ENCODE peak calls at places on chromosome 19, in seven cellular contexts. One of them, this sample, is unnamed.

GRCh38 chr19:42191855-42192254 is 25.6 kb downstream of the DEDD2 start:
- DNase-seq in neuronal stem cell: no peak
- DNase-seq in neural progenitor cell: no peak
- DNase-seq in hepatocyte: peak; percentile 85
- DNase-seq in GM23338: no peak
- DNase-seq in GM23248: peak; percentile 85
- DNase-seq in PC-3: peak; percentile 96
- DNase-seq in this sample: peak; percentile 60

GRCh38 chr19:3897936-3898335 is 17.5 kb downstream of the ATCAY start:
- DNase-seq in GM23248: no peak
- DNase-seq in PC-3: no peak
- DNase-seq in neuronal stem cell: no peak
- DNase-seq in neural progenitor cell: no peak
- DNase-seq in hepatocyte: no peak
- DNase-seq in GM23338: no peak
- DNase-seq in this sample: no peak

GRCh38 chr19:18995804-18996241 is 37.5 kb downstream of the SUGP2 start:
- DNase-seq in PC-3: peak; percentile 70
- DNase-seq in GM23338: peak; percentile 93
- DNase-seq in neuronal stem cell: peak; percentile 38
- DNase-seq in hepatocyte: peak; percentile 82
- DNase-seq in GM23248: peak; percentile 98
- DNase-seq in neural progenitor cell: peak; percentile 89
- DNase-seq in this sample: peak; percentile 89

GRCh38 chr19:45091031-45091918 is 1.7 kb upstream of the PPP1R37 start:
- DNase-seq in GM23248: peak; percentile 99
- DNase-seq in neuronal stem cell: peak; percentile 99
- DNase-seq in GM23338: peak; percentile 100
- DNase-seq in PC-3: peak; percentile 97
- DNase-seq in neural progenitor cell: peak; percentile 100
- DNase-seq in hepatocyte: peak; percentile 99
- DNase-seq in this sample: peak; percentile 97

GRCh38 chr19:11738746-11739620 is at the start of gene ZNF823:
- DNase-seq in neuronal stem cell: peak; percentile 99
- DNase-seq in neural progenitor cell: peak; percentile 99
- DNase-seq in hepatocyte: peak; percentile 99
- DNase-seq in PC-3: peak; percentile 100
- DNase-seq in GM23248: peak; percentile 98
- DNase-seq in GM23338: peak; percentile 100
- DNase-seq in this sample: peak; percentile 94

GRCh38 chr19:16889429-16889882 is 657 bp downstream of the F2RL3 start:
- DNase-seq in GM23338: no peak
- DNase-seq in neuronal stem cell: no peak
- DNase-seq in hepatocyte: no peak
- DNase-seq in neural progenitor cell: no peak
- DNase-seq in GM23248: no peak
- DNase-seq in PC-3: peak; percentile 26
- DNase-seq in this sample: no peak

GRCh38 chr19:39428309-39429112 is 7.2 kb downstream of the RPS16 start:
- DNase-seq in GM23248: peak; percentile 85
- DNase-seq in hepatocyte: peak; percentile 86
- DNase-seq in neural progenitor cell: peak; percentile 91
- DNase-seq in neuronal stem cell: peak; percentile 72
- DNase-seq in GM23338: peak; percentile 98
- DNase-seq in PC-3: no peak
- DNase-seq in this sample: peak; percentile 91

GRCh38 chr19:9917322-9917721 is 19.0 kb downstream of the OLFM2 start:
- DNase-seq in neuronal stem cell: no peak
- DNase-seq in hepatocyte: peak; percentile 39
- DNase-seq in GM23338: peak; percentile 91
- DNase-seq in PC-3: peak; percentile 85
- DNase-seq in GM23248: peak; percentile 82
- DNase-seq in neural progenitor cell: peak; percentile 71
- DNase-seq in this sample: no peak

GRCh38 chr19:31105761-31106160 is 243.5 kb downstream of the TSHZ3 start:
- DNase-seq in neural progenitor cell: no peak
- DNase-seq in hepatocyte: no peak
- DNase-seq in neuronal stem cell: no peak
- DNase-seq in GM23338: peak; percentile 62
- DNase-seq in GM23248: no peak
- DNase-seq in PC-3: no peak
- DNase-seq in this sample: no peak

GRCh38 chr19:48036765-48037164 is 7.1 kb downstream of the CABP5 start:
- DNase-seq in neuronal stem cell: no peak
- DNase-seq in GM23338: no peak
- DNase-seq in PC-3: no peak
- DNase-seq in hepatocyte: no peak
- DNase-seq in GM23248: no peak
- DNase-seq in neural progenitor cell: no peak
- DNase-seq in this sample: no peak

GRCh38 chr19:5621945-5622464 is 571 bp downstream of the SAFB2 start:
- DNase-seq in hepatocyte: peak; percentile 38
- DNase-seq in GM23338: peak; percentile 21
- DNase-seq in GM23248: peak; percentile 60
- DNase-seq in PC-3: peak; percentile 42
- DNase-seq in neural progenitor cell: peak; percentile 29
- DNase-seq in neuronal stem cell: no peak
- DNase-seq in this sample: no peak

GRCh38 chr19:7489609-7490044 is 792 bp upstream of the PEX11G start:
- DNase-seq in neural progenitor cell: peak; percentile 13
- DNase-seq in PC-3: no peak
- DNase-seq in GM23338: peak; percentile 34
- DNase-seq in GM23248: no peak
- DNase-seq in neuronal stem cell: no peak
- DNase-seq in hepatocyte: peak; percentile 60
- DNase-seq in this sample: no peak
- H2AFZ ChIP-seq in neural progenitor cell: peak overlapping the region; percentile 44
- H2AFZ ChIP-seq in PC-3: peak overlapping the region; percentile 96
- H2AFZ ChIP-seq in GM23338: peak overlapping the region; percentile 64
- H2AFZ ChIP-seq in GM23248: peak overlapping the region; percentile 98
- H2AFZ ChIP-seq in neuronal stem cell: no peak overlapping the region
- H2AFZ ChIP-seq in hepatocyte: peak overlapping the region; percentile 66
- H2AFZ ChIP-seq in this sample: peak overlapping the region; percentile 99

GRCh38 chr19:738509-739128 is 12.3 kb upstream of the MISP start:
- DNase-seq in neural progenitor cell: no peak
- DNase-seq in PC-3: no peak
- DNase-seq in GM23338: no peak
- DNase-seq in GM23248: no peak
- DNase-seq in hepatocyte: peak; percentile 83
- DNase-seq in neuronal stem cell: no peak
- DNase-seq in this sample: no peak

GRCh38 chr19:737591-738093 is 13.3 kb upstream of the MISP start:
- DNase-seq in GM23338: peak; percentile 87
- DNase-seq in neuronal stem cell: no peak
- DNase-seq in hepatocyte: peak; percentile 64
- DNase-seq in GM23248: peak; percentile 60
- DNase-seq in PC-3: peak; percentile 48
- DNase-seq in neural progenitor cell: peak; percentile 63
- DNase-seq in this sample: no peak

GRCh38 chr19:742540-743075 is 8.3 kb upstream of the MISP start:
- DNase-seq in GM23338: no peak
- DNase-seq in neuronal stem cell: no peak
- DNase-seq in hepatocyte: no peak
- DNase-seq in GM23248: no peak
- DNase-seq in neural progenitor cell: no peak
- DNase-seq in PC-3: no peak
- DNase-seq in this sample: no peak

GRCh38 chr19:741506-742131 is 9.3 kb upstream of the MISP start:
- DNase-seq in neuronal stem cell: no peak
- DNase-seq in neural progenitor cell: peak; percentile 70
- DNase-seq in PC-3: peak; percentile 18
- DNase-seq in GM23338: peak; percentile 90
- DNase-seq in GM23248: no peak
- DNase-seq in hepatocyte: no peak
- DNase-seq in this sample: no peak

GRCh38 chr19:739998-740715 is 10.8 kb upstream of the MISP start:
- DNase-seq in neuronal stem cell: no peak
- DNase-seq in PC-3: no peak
- DNase-seq in neural progenitor cell: no peak
- DNase-seq in hepatocyte: no peak
- DNase-seq in GM23338: no peak
- DNase-seq in GM23248: no peak
- DNase-seq in this sample: no peak
- H2AFZ ChIP-seq in neuronal stem cell: no peak overlapping the region
- H2AFZ ChIP-seq in PC-3: no peak overlapping the region
- H2AFZ ChIP-seq in neural progenitor cell: no peak overlapping the region
- H2AFZ ChIP-seq in hepatocyte: no peak overlapping the region
- H2AFZ ChIP-seq in GM23338: no peak overlapping the region
- H2AFZ ChIP-seq in GM23248: no peak overlapping the region
- H2AFZ ChIP-seq in this sample: no peak overlapping the region

GRCh38 chr19:2487090-2487489 is 11.2 kb downstream of the GADD45B start:
- DNase-seq in PC-3: no peak
- DNase-seq in neuronal stem cell: no peak
- DNase-seq in neural progenitor cell: no peak
- DNase-seq in GM23248: no peak
- DNase-seq in GM23338: no peak
- DNase-seq in hepatocyte: no peak
- DNase-seq in this sample: no peak

GRCh38 chr19:2488942-2489731 is 13.2 kb downstream of the GADD45B start:
- DNase-seq in neuronal stem cell: no peak
- DNase-seq in hepatocyte: peak; percentile 83
- DNase-seq in PC-3: peak; percentile 54
- DNase-seq in neural progenitor cell: peak; percentile 85
- DNase-seq in GM23338: peak; percentile 75
- DNase-seq in GM23248: peak; percentile 82
- DNase-seq in this sample: no peak

GRCh38 chr19:2487780-2488330 is 11.9 kb downstream of the GADD45B start:
- DNase-seq in neural progenitor cell: no peak
- DNase-seq in PC-3: no peak
- DNase-seq in GM23248: no peak
- DNase-seq in hepatocyte: no peak
- DNase-seq in neuronal stem cell: no peak
- DNase-seq in GM23338: no peak
- DNase-seq in this sample: no peak

GRCh38 chr19:2490659-2491058 is 14.7 kb downstream of the GADD45B start:
- DNase-seq in neuronal stem cell: no peak
- DNase-seq in GM23338: no peak
- DNase-seq in GM23248: no peak
- DNase-seq in neural progenitor cell: no peak
- DNase-seq in PC-3: no peak
- DNase-seq in hepatocyte: no peak
- DNase-seq in this sample: no peak

DNA sequence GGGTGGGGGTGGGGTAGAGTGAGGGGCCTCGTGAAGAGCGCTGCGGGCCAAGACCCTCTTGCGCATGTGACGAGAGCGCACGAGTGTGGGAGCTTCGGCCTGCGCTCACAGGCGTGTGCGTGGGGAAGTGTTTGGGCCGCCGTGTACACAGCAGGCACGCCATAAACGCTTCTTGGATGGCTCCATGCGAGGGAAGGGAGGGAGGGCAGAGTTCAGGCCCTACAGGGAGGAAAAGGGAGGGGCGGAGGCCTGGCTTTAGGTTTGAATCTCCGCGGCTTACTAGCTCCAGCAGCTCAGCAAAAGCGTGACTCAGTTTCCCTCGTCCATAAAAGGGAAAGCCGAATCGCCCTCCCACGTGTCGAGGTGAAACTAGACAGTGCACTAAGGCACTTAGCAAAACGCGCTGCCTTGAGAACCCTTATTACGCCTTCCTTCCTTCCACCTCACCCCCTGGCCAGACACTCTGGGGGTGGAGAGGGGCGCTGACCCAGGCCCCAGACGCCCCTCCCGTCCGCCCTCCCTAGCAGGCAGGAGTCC is 12.5 kb downstream of the GADD45B start:
- DNase-seq in GM23248: peak; percentile 51
- DNase-seq in hepatocyte: no peak
- DNase-seq in neuronal stem cell: no peak
- DNase-seq in neural progenitor cell: no peak
- DNase-seq in GM23338: no peak
- DNase-seq in PC-3: no peak
- DNase-seq in this sample: no peak
- H2AFZ ChIP-seq in GM23248: peak overlapping the region; percentile 62
- H2AFZ ChIP-seq in hepatocyte: no peak overlapping the region
- H2AFZ ChIP-seq in neuronal stem cell: no peak overlapping the region
- H2AFZ ChIP-seq in neural progenitor cell: peak overlapping the region; percentile 63
- H2AFZ ChIP-seq in GM23338: peak overlapping the region; percentile 97
- H2AFZ ChIP-seq in PC-3: no peak overlapping the region
- H2AFZ ChIP-seq in this sample: peak overlapping the region; percentile 56

GRCh38 chr19:35089554-35089953 is 26.1 kb upstream of the FXYD3 start:
- DNase-seq in neural progenitor cell: no peak
- DNase-seq in hepatocyte: no peak
- DNase-seq in GM23338: no peak
- DNase-seq in GM23248: no peak
- DNase-seq in neuronal stem cell: no peak
- DNase-seq in PC-3: no peak
- DNase-seq in this sample: no peak

GRCh38 chr19:35090795-35091214 is 24.8 kb upstream of the FXYD3 start:
- DNase-seq in neural progenitor cell: peak; percentile 66
- DNase-seq in PC-3: no peak
- DNase-seq in neuronal stem cell: no peak
- DNase-seq in GM23338: peak; percentile 90
- DNase-seq in GM23248: peak; percentile 49
- DNase-seq in hepatocyte: no peak
- DNase-seq in this sample: no peak

GRCh38 chr19:35087393-35087792 is 28.2 kb upstream of the FXYD3 start:
- DNase-seq in PC-3: no peak
- DNase-seq in neuronal stem cell: no peak
- DNase-seq in GM23248: no peak
- DNase-seq in GM23338: no peak
- DNase-seq in hepatocyte: no peak
- DNase-seq in neural progenitor cell: no peak
- DNase-seq in this sample: no peak

GRCh38 chr19:35088514-35088913 is 27.1 kb upstream of the FXYD3 start:
- DNase-seq in neuronal stem cell: no peak
- DNase-seq in neural progenitor cell: no peak
- DNase-seq in hepatocyte: peak; percentile 58
- DNase-seq in PC-3: peak; percentile 55
- DNase-seq in GM23248: peak; percentile 95
- DNase-seq in GM23338: no peak
- DNase-seq in this sample: peak; percentile 80

GRCh38 chr19:35090160-35090794 is 25.3 kb upstream of the FXYD3 start:
- DNase-seq in PC-3: peak; percentile 75
- DNase-seq in GM23248: peak; percentile 73
- DNase-seq in neuronal stem cell: peak; percentile 54
- DNase-seq in hepatocyte: peak; percentile 81
- DNase-seq in neural progenitor cell: peak; percentile 78
- DNase-seq in GM23338: peak; percentile 93
- DNase-seq in this sample: peak; percentile 28
- H2AFZ ChIP-seq in PC-3: peak overlapping the region; percentile 96
- H2AFZ ChIP-seq in GM23248: peak overlapping the region; percentile 79
- H2AFZ ChIP-seq in neuronal stem cell: peak overlapping the region; percentile 48
- H2AFZ ChIP-seq in hepatocyte: peak overlapping the region; percentile 69
- H2AFZ ChIP-seq in neural progenitor cell: peak overlapping the region; percentile 98
- H2AFZ ChIP-seq in GM23338: peak overlapping the region; percentile 94
- H2AFZ ChIP-seq in this sample: peak overlapping the region; percentile 80

DNA sequence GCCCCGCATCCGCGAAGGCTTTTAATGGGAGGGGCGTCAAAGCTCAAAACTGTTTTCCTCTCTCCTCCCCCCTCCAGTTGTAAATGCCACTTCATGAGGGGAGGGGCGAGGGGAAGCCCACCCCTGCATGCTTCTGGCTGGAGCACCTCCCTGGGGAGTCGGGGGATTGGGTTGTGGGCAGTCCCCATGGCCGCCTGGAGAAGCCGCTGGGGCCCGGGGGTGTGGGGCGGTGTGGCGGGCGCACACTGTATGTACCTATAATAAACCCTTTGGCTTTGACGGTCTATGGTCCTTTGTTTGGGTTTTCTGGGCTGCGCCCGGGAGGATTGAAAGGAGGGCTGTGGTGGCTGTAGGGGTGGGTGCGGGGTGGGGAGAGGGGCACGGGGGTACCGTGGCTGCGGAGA is 490 bp upstream of the SHKBP1 start:
- DNase-seq in neuronal stem cell: no peak
- DNase-seq in hepatocyte: no peak
- DNase-seq in neural progenitor cell: peak; percentile 36
- DNase-seq in GM23248: no peak
- DNase-seq in PC-3: no peak
- DNase-seq in GM23338: peak; percentile 67
- DNase-seq in this sample: no peak
- H2AFZ ChIP-seq in neuronal stem cell: peak overlapping the region; percentile 95
- H2AFZ ChIP-seq in hepatocyte: peak overlapping the region; percentile 77
- H2AFZ ChIP-seq in neural progenitor cell: peak overlapping the region; percentile 94
- H2AFZ ChIP-seq in GM23248: peak overlapping the region; percentile 92
- H2AFZ ChIP-seq in PC-3: peak overlapping the region; percentile 85
- H2AFZ ChIP-seq in GM23338: peak overlapping the region; percentile 95
- H2AFZ ChIP-seq in this sample: peak overlapping the region; percentile 80